ENCODE peak calls at places on chromosomes 16 and 17, in nine cellular contexts. H, I, E, L, F, M, U, Z and P are unnamed samples.

GRCh38 chr17:66807182-66807581 is 27.7 kb upstream of the CACNG5 start:
- DNase-seq in L (no peak), F (peak; percentile 55), I (no peak), U (no peak), M (no peak), E (no peak), Z (no peak), H (no peak), P (no peak)

GRCh38 chr16:72442381-72443158 is 270.6 kb upstream of the PMFBP1 start:
- DNase-seq in L (no peak), E (no peak), H (no peak), Z (no peak), U (peak; percentile 6), F (no peak), M (no peak), I (no peak), P (no peak)

GRCh38 chr17:36463916-36464764 is 22.3 kb upstream of the ZNHIT3 start:
- DNase-seq in I (peak; percentile 85), L (no peak), E (peak; percentile 69), H (peak; percentile 84), M (peak; percentile 69), F (peak; percentile 76), U (peak; percentile 83), Z (peak; percentile 32), P (peak; percentile 74)

GRCh38 chr16:86781046-86781445 is 202.7 kb downstream of the FOXL1 start:
- DNase-seq in I (no peak), L (no peak), U (no peak), Z (no peak), H (peak; percentile 70), E (no peak), F (no peak), M (no peak), P (no peak)

GRCh38 chr17:4172356-4172755 is 29.4 kb downstream of the CYB5D2 start:
- DNase-seq in I (no peak), U (no peak), F (peak; percentile 27), H (no peak), L (no peak), E (no peak), Z (no peak), M (no peak), P (no peak)

GRCh38 chr16:69848635-69849545 is 86.8 kb downstream of the WWP2 start:
- DNase-seq in U (no peak), Z (peak; percentile 74), F (peak; percentile 83), E (peak; percentile 86), I (peak; percentile 97), M (peak; percentile 88), L (peak; percentile 18), H (peak; percentile 96), P (no peak)

GRCh38 chr16:30901201-30902069 is 5.0 kb downstream of the CTF1 start:
- DNase-seq in F (no peak), I (no peak), M (no peak), L (no peak), H (no peak), U (peak; percentile 45), E (no peak), Z (no peak), P (no peak)

GRCh38 chr17:40559016-40559853 is 6.0 kb downstream of the CCR7 start:
- DNase-seq in F (peak; percentile 64), E (no peak), H (peak; percentile 90), Z (peak; percentile 84), M (no peak), U (no peak), L (no peak), I (peak; percentile 51), P (no peak)

GRCh38 chr17:38797091-38797490 is 2.3 kb downstream of the PIP4K2B start:
- DNase-seq in F (no peak), M (no peak), U (peak; percentile 19), Z (no peak), H (no peak), I (no peak), E (no peak), L (no peak), P (no peak)

GRCh38 chr17:38797828-38798227 is 1.5 kb downstream of the PIP4K2B start:
- DNase-seq in I (no peak), L (no peak), Z (no peak), F (no peak), U (no peak), M (no peak), H (no peak), E (no peak), P (no peak)

GRCh38 chr17:38798614-38799500 is 499 bp downstream of the PIP4K2B start:
- DNase-seq in Z (peak; percentile 21), L (peak; percentile 65), F (peak; percentile 91), E (no peak), H (peak; percentile 94), U (peak; percentile 74), M (peak; percentile 62), I (peak; percentile 70), P (peak; percentile 50)

GRCh38 chr17:38799501-38800236 is at the start of gene PIP4K2B:
- DNase-seq in H (peak; percentile 98), E (peak; percentile 96), Z (peak; percentile 94), I (peak; percentile 98), U (peak; percentile 99), M (peak; percentile 97), F (peak; percentile 97), L (peak; percentile 92), P (peak; percentile 99)

GRCh38 chr17:38800237-38800760 is 943 bp upstream of the PIP4K2B start:
- DNase-seq in H (no peak), U (no peak), M (no peak), Z (no peak), F (no peak), E (no peak), I (no peak), L (no peak), P (no peak)
- TF ChIP-seq POLR2A in H (no peak), U (no peak), M (no peak), Z (no peak), F (no peak), E (no peak), I (no peak), L (no peak), P (no peak)

DNA sequence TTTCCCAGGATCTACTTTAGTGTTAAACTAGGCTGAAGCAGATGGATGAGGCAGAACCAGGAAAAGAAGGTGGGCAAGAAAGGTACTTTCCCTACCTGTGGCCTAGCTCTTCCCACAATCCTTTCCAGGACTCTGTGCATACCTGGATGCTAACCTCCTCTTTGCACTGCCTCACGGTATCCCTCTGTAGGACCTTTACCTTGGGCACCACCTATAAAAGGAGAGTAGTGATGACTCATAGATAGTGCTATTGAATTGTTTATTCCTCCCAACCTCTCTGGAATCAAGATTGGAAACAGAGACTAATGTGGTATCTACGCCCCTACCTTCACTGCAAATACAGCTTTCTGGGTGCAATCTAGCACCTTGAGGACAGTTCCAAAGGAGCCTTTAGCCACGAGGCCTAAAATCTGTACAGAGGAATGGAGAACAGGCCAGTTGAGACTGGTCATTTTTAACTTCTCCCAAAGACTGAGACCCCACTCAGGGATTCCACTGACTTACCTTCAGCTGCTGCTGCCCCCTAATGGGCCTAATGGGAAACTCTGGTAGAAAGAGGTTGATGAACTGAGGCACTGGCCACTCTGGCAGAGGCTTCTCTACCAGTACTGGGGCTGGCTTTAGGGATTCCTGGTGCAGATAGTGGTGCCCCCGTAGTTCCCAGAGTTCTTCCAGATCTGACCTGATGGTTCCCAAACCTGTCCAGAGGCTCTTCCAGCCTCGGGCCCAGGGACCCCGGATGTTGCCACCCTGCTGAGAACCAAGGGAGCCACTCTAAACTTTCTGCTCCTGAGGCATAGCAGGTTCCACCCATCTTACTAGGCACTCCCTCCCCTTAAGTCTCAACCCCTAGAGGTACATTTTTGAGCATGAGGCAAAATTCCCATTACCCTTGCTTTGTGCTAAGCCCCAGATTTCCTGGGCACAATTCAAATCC is 781 bp downstream of the RSKR start:
- DNase-seq in H (no peak), M (peak; percentile 21), L (peak; percentile 40), E (no peak), I (peak; percentile 69), U (peak; percentile 65), Z (no peak), F (peak; percentile 43), P (peak; percentile 56)
- TF ChIP-seq POLR2A in H (no peak), M (no peak), L (no peak), E (no peak), I (no peak), U (peak; percentile 5), Z (no peak), F (no peak), P (no peak)

DNA sequence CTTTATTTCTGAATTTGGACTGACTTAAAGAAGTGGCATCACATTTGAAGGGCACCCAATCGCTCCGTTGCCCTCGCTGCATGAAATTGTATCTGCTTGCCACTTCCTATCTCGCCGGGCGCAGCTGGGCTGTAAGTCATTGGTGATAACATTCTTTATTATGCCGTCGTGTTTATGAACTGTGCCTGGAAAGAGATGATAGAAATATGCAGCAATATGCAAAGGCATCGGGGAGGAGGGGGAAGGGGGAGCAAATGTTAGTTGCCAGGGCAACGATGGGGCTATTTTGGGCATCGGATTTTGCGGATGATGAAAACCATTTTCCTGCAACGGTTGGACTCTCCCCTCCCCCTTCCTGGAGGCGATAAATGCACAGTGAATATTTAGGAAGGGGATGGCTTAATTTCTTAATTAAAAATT is 386.9 kb upstream of the TNRC6C start:
- DNase-seq in M (no peak), E (no peak), H (no peak), F (peak; percentile 72), U (peak; percentile 20), Z (no peak), L (peak; percentile 24), I (no peak), P (no peak)
- TF ChIP-seq POLR2A in M (no peak), E (no peak), H (no peak), F (no peak), U (no peak), Z (no peak), L (no peak), I (no peak), P (no peak)

GRCh38 chr17:58488428-58488890 is 251 bp upstream of the HSF5 start:
- DNase-seq in H (no peak), M (no peak), U (no peak), F (no peak), E (no peak), I (no peak), Z (no peak), L (no peak), P (no peak)

GRCh38 chr17:58491510-58492045 is 3.4 kb upstream of the HSF5 start:
- DNase-seq in E (no peak), Z (no peak), F (no peak), H (no peak), U (no peak), L (no peak), I (no peak), M (no peak), P (no peak)

GRCh38 chr17:58493506-58493905 is 5.3 kb upstream of the HSF5 start:
- DNase-seq in L (no peak), F (no peak), H (no peak), M (no peak), E (no peak), Z (no peak), I (no peak), U (peak; percentile 59), P (no peak)

GRCh38 chr17:58487589-58488427 is at the start of gene HSF5:
- DNase-seq in F (peak; percentile 96), L (peak; percentile 80), E (peak; percentile 73), U (no peak), I (no peak), H (no peak), Z (no peak), M (peak; percentile 42), P (no peak)

DNA sequence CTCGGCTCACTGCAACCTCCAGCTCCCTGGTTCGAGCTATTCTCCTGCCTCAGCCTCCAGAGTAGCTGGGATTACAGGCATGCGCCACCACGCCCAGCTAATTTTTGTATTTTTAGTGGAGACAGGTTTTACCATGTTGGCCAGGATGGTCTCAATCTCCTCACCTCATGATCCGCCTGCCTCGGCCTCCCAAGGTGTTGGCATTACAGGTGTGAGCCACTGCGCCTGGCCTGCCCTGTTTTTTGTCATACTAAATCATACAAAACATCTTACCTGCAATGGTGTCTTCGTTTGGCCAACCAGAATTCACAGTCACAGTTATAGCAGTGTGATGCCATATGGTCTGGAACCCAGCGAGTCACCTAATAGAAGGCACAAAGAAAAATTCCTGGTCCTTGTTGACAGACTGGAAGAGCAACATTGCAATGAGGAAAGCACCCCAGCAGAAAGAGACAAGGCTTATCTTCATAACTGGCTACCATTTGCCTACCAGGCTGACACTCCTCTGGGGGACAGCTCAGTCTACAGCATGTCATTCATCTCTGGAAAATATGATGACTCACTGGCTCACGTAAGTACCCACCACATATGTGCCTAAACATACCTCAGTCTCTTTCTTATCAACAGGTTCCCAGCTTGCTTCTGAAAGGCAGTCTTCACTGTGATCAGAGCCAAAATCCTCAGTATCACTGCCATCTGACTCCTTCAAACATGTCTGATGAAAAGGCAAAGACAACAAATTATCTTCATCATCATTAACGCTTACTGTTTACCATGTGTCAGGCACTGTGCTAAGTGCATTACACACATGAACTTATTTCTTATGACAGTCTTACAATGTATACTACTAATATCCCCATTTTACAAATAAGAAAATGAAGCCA is 4.3 kb upstream of the HSF5 start:
- DNase-seq in H (no peak), Z (no peak), L (no peak), M (no peak), I (no peak), F (no peak), E (no peak), U (no peak), P (no peak)
- TF ChIP-seq POLR2A in H (no peak), Z (no peak), L (no peak), M (no peak), I (no peak), F (no peak), E (no peak), U (no peak), P (no peak)